ENCODE peak calls at places on chromosomes 12 and 14, in five cellular contexts. One of them, this sample, is unnamed. For H3K36me3, the result is how much of the 10 kb centered on the place peaks cover.

GRCh38 chr14:93219103-93219726 is 12.2 kb downstream of the UBR7 start:
- DNase-seq in endodermal cell: peak
- DNase-seq in right lobe of liver: peak
- DNase-seq in CD4-positive, alpha-beta memory T cell: peak
- DNase-seq in heart left ventricle: no peak
- DNase-seq in this sample: no peak

GRCh38 chr12:228846-229200 is 14.9 kb upstream of the SLC6A12 start:
- DNase-seq in right lobe of liver: no peak
- DNase-seq in CD4-positive, alpha-beta memory T cell: no peak
- DNase-seq in heart left ventricle: no peak
- DNase-seq in endodermal cell: no peak
- DNase-seq in this sample: no peak

GRCh38 chr12:117143008-117143532 is 43.9 kb upstream of the TESC start:
- DNase-seq in right lobe of liver: peak
- DNase-seq in endodermal cell: no peak
- DNase-seq in CD4-positive, alpha-beta memory T cell: no peak
- DNase-seq in heart left ventricle: no peak
- DNase-seq in this sample: no peak

GRCh38 chr12:50249464-50250229 is 33.7 kb downstream of the LIMA1 start:
- DNase-seq in heart left ventricle: no peak
- DNase-seq in right lobe of liver: no peak
- DNase-seq in endodermal cell: no peak
- DNase-seq in CD4-positive, alpha-beta memory T cell: no peak
- DNase-seq in this sample: no peak

GRCh38 chr14:72443991-72444431 is 449.9 kb downstream of the DPF3 start:
- DNase-seq in right lobe of liver: no peak
- DNase-seq in endodermal cell: no peak
- DNase-seq in CD4-positive, alpha-beta memory T cell: peak
- DNase-seq in heart left ventricle: no peak
- DNase-seq in this sample: no peak

GRCh38 chr12:47102845-47103666 is 23.3 kb upstream of the AMIGO2 start:
- DNase-seq in endodermal cell: no peak
- DNase-seq in right lobe of liver: no peak
- DNase-seq in heart left ventricle: no peak
- DNase-seq in CD4-positive, alpha-beta memory T cell: no peak
- DNase-seq in this sample: no peak

GRCh38 chr12:108765289-108765764 is 34.0 kb upstream of the CORO1C start:
- DNase-seq in heart left ventricle: no peak
- DNase-seq in right lobe of liver: no peak
- DNase-seq in endodermal cell: peak
- DNase-seq in CD4-positive, alpha-beta memory T cell: no peak
- DNase-seq in this sample: no peak

GRCh38 chr12:77648716-77649115 is 182.0 kb upstream of the NAV3 start:
- DNase-seq in heart left ventricle: no peak
- DNase-seq in right lobe of liver: no peak
- DNase-seq in CD4-positive, alpha-beta memory T cell: no peak
- DNase-seq in endodermal cell: no peak
- DNase-seq in this sample: no peak

GRCh38 chr12:124928095-124928911 is 13.9 kb upstream of the UBC start:
- DNase-seq in CD4-positive, alpha-beta memory T cell: no peak
- DNase-seq in right lobe of liver: no peak
- DNase-seq in endodermal cell: no peak
- DNase-seq in heart left ventricle: peak
- DNase-seq in this sample: no peak

GRCh38 chr12:101939856-101940265 is 62.5 kb downstream of the DRAM1 start:
- DNase-seq in CD4-positive, alpha-beta memory T cell: peak
- DNase-seq in heart left ventricle: peak
- DNase-seq in endodermal cell: peak
- DNase-seq in right lobe of liver: peak
- DNase-seq in this sample: no peak

GRCh38 chr12:43241971-43242370 is 310.0 kb downstream of the ADAMTS20 start:
- DNase-seq in CD4-positive, alpha-beta memory T cell: no peak
- DNase-seq in heart left ventricle: no peak
- DNase-seq in right lobe of liver: no peak
- DNase-seq in endodermal cell: no peak
- DNase-seq in this sample: no peak

GRCh38 chr12:6183689-6184441 is 16.3 kb upstream of the CD9 start:
- DNase-seq in right lobe of liver: peak
- DNase-seq in endodermal cell: peak
- DNase-seq in CD4-positive, alpha-beta memory T cell: no peak
- DNase-seq in heart left ventricle: no peak
- DNase-seq in this sample: no peak

GRCh38 chr14:55599250-55599879 is 19.4 kb downstream of the KTN1 start:
- DNase-seq in endodermal cell: no peak
- DNase-seq in CD4-positive, alpha-beta memory T cell: no peak
- DNase-seq in heart left ventricle: peak
- DNase-seq in right lobe of liver: peak
- DNase-seq in this sample: no peak

GRCh38 chr14:68157971-68158371 is 338.4 kb downstream of the RAD51B start:
- DNase-seq in endodermal cell: no peak
- DNase-seq in right lobe of liver: no peak
- DNase-seq in heart left ventricle: no peak
- DNase-seq in CD4-positive, alpha-beta memory T cell: no peak
- DNase-seq in this sample: no peak

GRCh38 chr14:33755358-33755757 is 195.5 kb downstream of the EGLN3 start:
- DNase-seq in CD4-positive, alpha-beta memory T cell: no peak
- DNase-seq in right lobe of liver: no peak
- DNase-seq in endodermal cell: no peak
- DNase-seq in heart left ventricle: no peak
- DNase-seq in this sample: no peak

GRCh38 chr12:116266220-116266619 is 11.3 kb downstream of the MED13L start:
- DNase-seq in right lobe of liver: no peak
- DNase-seq in CD4-positive, alpha-beta memory T cell: no peak
- DNase-seq in endodermal cell: peak
- DNase-seq in heart left ventricle: no peak
- DNase-seq in this sample: no peak

DNA sequence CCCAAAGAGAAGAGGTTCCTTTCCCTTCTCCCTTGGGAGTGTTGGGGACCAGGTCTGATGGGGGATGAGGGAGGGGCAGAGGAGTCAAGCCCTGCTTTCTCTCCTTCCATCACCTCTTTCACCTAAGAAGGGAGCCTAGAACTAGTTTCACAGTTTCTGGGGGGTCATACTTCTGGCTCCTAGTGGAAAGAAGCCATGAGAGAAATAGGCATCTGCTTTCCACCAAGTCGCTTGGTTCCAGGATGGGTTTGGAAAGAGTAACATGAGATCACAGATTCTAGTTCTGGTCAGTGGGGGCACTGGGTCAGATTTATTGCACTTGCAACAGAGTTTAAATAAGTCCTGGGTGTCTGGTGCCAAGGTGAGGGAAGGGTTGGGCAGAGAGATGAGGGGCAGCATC is 10.5 kb upstream of the ZNF385A start:
- DNase-seq in endodermal cell: no peak
- DNase-seq in right lobe of liver: no peak
- DNase-seq in CD4-positive, alpha-beta memory T cell: no peak
- DNase-seq in heart left ventricle: no peak
- DNase-seq in this sample: no peak
- H3K36me3 ChIP-seq in endodermal cell: half or more
- H3K36me3 ChIP-seq in right lobe of liver: under half
- H3K36me3 ChIP-seq in CD4-positive, alpha-beta memory T cell: half or more
- H3K36me3 ChIP-seq in heart left ventricle: half or more
- H3K36me3 ChIP-seq in this sample: under half

GRCh38 chr12:130909111-130909510 is 37.2 kb downstream of the RAN start:
- DNase-seq in endodermal cell: no peak
- DNase-seq in CD4-positive, alpha-beta memory T cell: no peak
- DNase-seq in right lobe of liver: no peak
- DNase-seq in heart left ventricle: no peak
- DNase-seq in this sample: no peak

DNA sequence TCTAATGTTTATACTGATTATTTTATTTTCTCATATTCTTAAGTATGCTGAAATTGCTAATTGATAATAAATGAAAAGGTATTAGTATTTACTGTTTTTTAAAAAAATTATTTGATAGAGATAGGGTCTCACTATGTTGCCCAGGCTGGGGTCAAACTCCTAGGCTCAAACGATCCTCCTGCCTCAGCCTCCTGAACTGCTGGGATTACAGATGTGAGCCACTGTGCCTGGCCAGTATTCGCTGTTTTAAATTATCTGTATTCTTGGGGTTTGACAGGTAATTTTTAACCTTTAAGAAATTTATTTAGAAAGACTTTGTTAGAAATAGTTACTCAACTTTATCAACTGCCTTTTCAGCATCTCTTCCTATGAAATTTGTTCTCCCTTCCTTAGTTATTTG is 32.2 kb downstream of the RAN start:
- DNase-seq in endodermal cell: no peak
- DNase-seq in heart left ventricle: no peak
- DNase-seq in right lobe of liver: no peak
- DNase-seq in CD4-positive, alpha-beta memory T cell: no peak
- DNase-seq in this sample: no peak
- H3K36me3 ChIP-seq in endodermal cell: under half
- H3K36me3 ChIP-seq in heart left ventricle: under half
- H3K36me3 ChIP-seq in right lobe of liver: under half
- H3K36me3 ChIP-seq in CD4-positive, alpha-beta memory T cell: under half
- H3K36me3 ChIP-seq in this sample: under half

DNA sequence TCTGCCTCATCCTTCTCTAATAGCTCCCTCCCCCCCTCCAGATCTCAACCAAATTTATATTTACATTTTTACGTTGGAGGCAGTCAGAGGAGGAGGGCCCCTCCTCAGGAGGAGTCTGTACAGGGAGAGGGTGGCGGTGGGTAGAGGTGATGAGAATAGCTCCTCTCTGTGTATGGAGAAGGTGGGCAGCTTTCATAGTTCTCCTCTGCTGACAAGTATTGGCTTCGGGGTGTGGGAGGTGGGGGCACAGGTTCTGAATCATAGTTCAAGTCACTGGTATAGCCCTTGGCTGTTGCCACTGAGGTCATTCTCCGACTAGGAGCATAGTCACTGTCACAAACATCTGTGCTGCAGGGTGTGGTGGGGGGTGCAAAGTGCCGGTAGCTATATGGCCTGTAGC is 50.3 kb downstream of the BCL2L14 start:
- DNase-seq in endodermal cell: no peak
- DNase-seq in heart left ventricle: no peak
- DNase-seq in right lobe of liver: no peak
- DNase-seq in CD4-positive, alpha-beta memory T cell: no peak
- DNase-seq in this sample: no peak
- H3K36me3 ChIP-seq in endodermal cell: half or more
- H3K36me3 ChIP-seq in heart left ventricle: half or more
- H3K36me3 ChIP-seq in right lobe of liver: under half
- H3K36me3 ChIP-seq in CD4-positive, alpha-beta memory T cell: under half
- H3K36me3 ChIP-seq in this sample: half or more

GRCh38 chr14:23071244-23071974 is 14.1 kb upstream of the CDH24 start:
- DNase-seq in heart left ventricle: peak
- DNase-seq in endodermal cell: peak
- DNase-seq in right lobe of liver: peak
- DNase-seq in CD4-positive, alpha-beta memory T cell: peak
- DNase-seq in this sample: no peak

GRCh38 chr14:23071975-23072539 is 14.7 kb upstream of the CDH24 start:
- DNase-seq in right lobe of liver: no peak
- DNase-seq in CD4-positive, alpha-beta memory T cell: no peak
- DNase-seq in heart left ventricle: no peak
- DNase-seq in endodermal cell: peak
- DNase-seq in this sample: no peak

GRCh38 chr14:23076785-23077408 is 18.0 kb downstream of the ACIN1 start:
- DNase-seq in CD4-positive, alpha-beta memory T cell: peak
- DNase-seq in right lobe of liver: no peak
- DNase-seq in endodermal cell: peak
- DNase-seq in heart left ventricle: no peak
- DNase-seq in this sample: no peak

GRCh38 chr14:23077962-23078361 is 17.0 kb downstream of the ACIN1 start:
- DNase-seq in heart left ventricle: no peak
- DNase-seq in endodermal cell: no peak
- DNase-seq in right lobe of liver: no peak
- DNase-seq in CD4-positive, alpha-beta memory T cell: no peak
- DNase-seq in this sample: no peak

GRCh38 chr14:23074906-23075305 is 17.6 kb upstream of the CDH24 start:
- DNase-seq in CD4-positive, alpha-beta memory T cell: no peak
- DNase-seq in heart left ventricle: no peak
- DNase-seq in right lobe of liver: no peak
- DNase-seq in endodermal cell: no peak
- DNase-seq in this sample: no peak
- H3K36me3 ChIP-seq in CD4-positive, alpha-beta memory T cell: half or more
- H3K36me3 ChIP-seq in heart left ventricle: half or more
- H3K36me3 ChIP-seq in right lobe of liver: under half
- H3K36me3 ChIP-seq in endodermal cell: half or more
- H3K36me3 ChIP-seq in this sample: under half

GRCh38 chr12:30719060-30719459 is 23.4 kb upstream of the IPO8 start:
- DNase-seq in CD4-positive, alpha-beta memory T cell: no peak
- DNase-seq in endodermal cell: no peak
- DNase-seq in heart left ventricle: no peak
- DNase-seq in right lobe of liver: no peak
- DNase-seq in this sample: no peak
- H3K36me3 ChIP-seq in CD4-positive, alpha-beta memory T cell: under half
- H3K36me3 ChIP-seq in endodermal cell: half or more
- H3K36me3 ChIP-seq in heart left ventricle: half or more
- H3K36me3 ChIP-seq in right lobe of liver: under half
- H3K36me3 ChIP-seq in this sample: half or more

This sample was measured in esophagus squamous epithelium.